ENCODE peak calls at places on chromosomes 2 and 18, in four cellular contexts. W is activated B cell treated with CpG ODN at 0.5 μM for 24 hours, S is esophagus muscularis mucosa, M is MCF 10A. H is an unnamed sample.

GRCh38 chr18:13796515-13796914 is 27.4 kb upstream of the MC5R start:
- DNase-seq in W (no peak), S (no peak), M (no peak), H (no peak)

GRCh38 chr18:55316615-55317184 is 271.3 kb downstream of the TCF4 start:
- DNase-seq in W (no peak), S (no peak), M (no peak), H (no peak)

GRCh38 chr2:2739231-2739795 is 408.2 kb upstream of the MYT1L start:
- DNase-seq in W (no peak), S (no peak), M (no peak), H (no peak)

GRCh38 chr2:10668402-10669012 is 21.3 kb downstream of the NOL10 start:
- DNase-seq in W (no peak), S (no peak), M (peak; percentile 69), H (no peak)

GRCh38 chr2:28161466-28161865 is 231.2 kb upstream of the FOSL2 start:
- DNase-seq in W (no peak), S (no peak), M (peak; percentile 89), H (no peak)

GRCh38 chr2:207768168-207768890 is 1.4 kb downstream of the FZD5 start:
- DNase-seq in W (peak; percentile 43), S (no peak), M (no peak), H (no peak)

GRCh38 chr2:200662727-200663126 is 76.9 kb downstream of the AOX1 start:
- DNase-seq in W (no peak), S (peak; percentile 21), M (peak; percentile 89), H (no peak)

GRCh38 chr2:203688798-203689197 is 17.6 kb upstream of the CD28 start:
- DNase-seq in W (peak; percentile 18), S (no peak), M (peak; percentile 88), H (no peak)

GRCh38 chr18:3183103-3183717 is 36.6 kb downstream of the MYOM1 start:
- DNase-seq in W (no peak), S (no peak), M (no peak), H (no peak)

GRCh38 chr18:46555724-46556123 is 101.3 kb downstream of the LOXHD1 start:
- DNase-seq in W (no peak), S (no peak), M (peak; percentile 65), H (no peak)

GRCh38 chr18:74040459-74041332 is 106.9 kb downstream of the FBXO15 start:
- DNase-seq in W (peak; percentile 49), S (no peak), M (peak; percentile 54), H (no peak)

GRCh38 chr2:241745276-241745675 is 10.8 kb downstream of the D2HGDH start:
- DNase-seq in W (no peak), S (no peak), M (no peak), H (no peak)

GRCh38 chr2:152762202-152762601 is 43.8 kb downstream of the ARL6IP6 start:
- DNase-seq in W (no peak), S (no peak), M (no peak), H (no peak)

GRCh38 chr18:10153924-10154635 is 240.3 kb downstream of the VAPA start:
- DNase-seq in W (no peak), S (peak; percentile 42), M (no peak), H (no peak)

GRCh38 chr2:55862673-55863390 is 60.8 kb downstream of the EFEMP1 start:
- DNase-seq in W (no peak), S (no peak), M (peak; percentile 98), H (no peak)

GRCh38 chr2:55063226-55063625 is 13.0 kb upstream of the RTN4 start:
- DNase-seq in W (no peak), S (no peak), M (no peak), H (no peak)

GRCh38 chr2:151029406-151030157 is 232.1 kb downstream of the RBM43 start:
- DNase-seq in W (no peak), S (no peak), M (peak; percentile 47), H (no peak)

GRCh38 chr2:171244970-171245782 is 84.5 kb upstream of the TLK1 start:
- DNase-seq in W (no peak), S (peak; percentile 7), M (peak; percentile 9), H (no peak)

GRCh38 chr2:108908717-108909077 is 80.3 kb downstream of the EDAR start:
- DNase-seq in W (no peak), S (no peak), M (no peak), H (no peak)

GRCh38 chr2:106094101-106094860 is 99.8 kb downstream of the UXS1 start:
- DNase-seq in W (no peak), S (peak; percentile 86), M (no peak), H (peak; percentile 60)

GRCh38 chr18:79799619-79800352 is 2.0 kb downstream of the KCNG2 start:
- DNase-seq in W (no peak), S (no peak), M (no peak), H (no peak)

GRCh38 chr18:12296457-12296856 is 11.6 kb upstream of the TUBB6 start:
- DNase-seq in W (no peak), S (no peak), M (no peak), H (no peak)

GRCh38 chr18:45657357-45658335 is 42.4 kb downstream of the SLC14A2 start:
- DNase-seq in W (no peak), S (no peak), M (peak; percentile 66), H (no peak)

GRCh38 chr2:134782792-134783191 is 55.6 kb upstream of the ACMSD start:
- DNase-seq in W (no peak), S (no peak), M (no peak), H (no peak)

GRCh38 chr18:57208056-57208455 is 61.2 kb downstream of the BOD1L2 start:
- DNase-seq in W (no peak), S (no peak), M (no peak), H (no peak)

GRCh38 chr18:37586641-37587225 is 21.1 kb upstream of the CELF4 start:
- DNase-seq in W (no peak), S (no peak), M (no peak), H (no peak)

GRCh38 chr18:61797691-61798590 is 94.9 kb downstream of the RNF152 start:
- DNase-seq in W (no peak), S (no peak), M (no peak), H (no peak)

GRCh38 chr2:157722580-157723234 is 94.0 kb upstream of the ACVR1C start:
- DNase-seq in W (no peak), S (no peak), M (peak; percentile 4), H (no peak)

GRCh38 chr2:229708335-229708734 is 6.0 kb downstream of the DNER start:
- DNase-seq in W (no peak), S (no peak), M (no peak), H (no peak)

GRCh38 chr2:23599691-23600090 is 214.7 kb downstream of the KLHL29 start:
- DNase-seq in W (no peak), S (no peak), M (no peak), H (no peak)

GRCh38 chr2:120771556-120772208 is 36.0 kb downstream of the GLI2 start:
- DNase-seq in W (no peak), S (no peak), M (peak; percentile 55), H (no peak)

GRCh38 chr2:10329880-10330699 is 27.4 kb downstream of the HPCAL1 start:
- DNase-seq in W (no peak), S (no peak), M (peak; percentile 48), H (no peak)

GRCh38 chr2:37343537-37344434 is 644 bp upstream of the QPCT start:
- DNase-seq in W (no peak), S (no peak), M (no peak), H (no peak)
- TF ChIP-seq CTCF in W (no peak), S (peak; percentile 17), M (peak; percentile 25), H (peak; percentile 32)

DNA sequence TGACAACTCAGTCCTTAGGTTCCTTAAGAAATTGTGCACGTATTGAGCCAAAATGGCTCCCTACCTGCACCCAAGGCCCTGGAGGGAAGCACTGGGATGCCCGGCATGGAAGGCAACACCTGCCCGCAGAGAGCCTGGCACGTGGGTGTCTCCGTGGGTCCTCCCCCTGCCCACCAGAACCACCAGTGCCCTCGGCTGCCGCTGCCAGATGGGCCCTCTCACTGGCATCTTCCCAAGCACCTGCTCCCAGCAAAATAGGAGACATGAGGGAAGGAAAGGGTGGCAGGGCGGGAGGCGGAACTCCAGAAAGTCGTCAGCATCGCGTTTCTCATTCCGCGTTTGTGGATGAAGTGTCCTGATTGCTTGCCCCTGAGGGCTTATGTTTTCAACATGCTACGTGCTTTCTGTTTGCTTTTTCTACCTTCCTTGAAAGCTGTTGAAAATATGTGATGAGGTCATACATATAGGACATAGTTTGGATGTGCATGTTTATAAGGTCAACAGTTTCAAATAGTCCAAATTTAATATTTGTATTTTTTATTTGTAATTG is 8.8 kb upstream of the SNTG2 start:
- DNase-seq in W (no peak), S (no peak), M (no peak), H (no peak)
- TF ChIP-seq CTCF in W (no peak), S (no peak), M (no peak), H (no peak)

DNA sequence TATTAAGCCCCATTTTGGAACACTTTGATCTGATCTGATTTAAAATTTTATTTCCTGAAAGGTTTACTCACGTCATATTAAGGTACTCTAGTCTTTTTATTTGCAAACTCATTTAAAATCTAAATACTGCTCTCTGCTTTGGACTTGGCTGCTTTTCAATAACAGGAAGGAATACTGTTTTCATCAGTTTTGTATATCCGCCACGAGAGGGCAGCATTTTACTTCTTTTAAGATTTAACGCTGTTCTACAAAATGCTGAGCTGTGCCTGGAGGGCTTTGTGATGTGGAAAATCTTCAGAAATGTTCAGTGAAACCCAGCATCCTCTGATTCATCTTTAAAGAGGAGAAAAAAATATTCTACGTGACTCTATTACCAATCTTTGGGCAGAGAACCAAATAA is 37.5 kb upstream of the SLC38A11 start:
- DNase-seq in W (no peak), S (no peak), M (peak; percentile 87), H (no peak)
- TF ChIP-seq CTCF in W (no peak), S (peak; percentile 70), M (peak; percentile 30), H (peak; percentile 63)

GRCh38 chr18:50051288-50051687 is 143.7 kb downstream of the MYO5B start:
- DNase-seq in W (no peak), S (no peak), M (peak; percentile 41), H (no peak)
- TF ChIP-seq CTCF in W (no peak), S (no peak), M (peak; percentile 34), H (no peak)

GRCh38 chr2:240146591-240147278 is 6.3 kb upstream of the OTOS start:
- DNase-seq in W (no peak), S (no peak), M (no peak), H (no peak)
- TF ChIP-seq CTCF in W (no peak), S (no peak), M (no peak), H (no peak)

GRCh38 chr2:9127316-9127715 is 79.3 kb upstream of the ASAP2 start:
- DNase-seq in W (no peak), S (no peak), M (no peak), H (no peak)
- TF ChIP-seq CTCF in W (no peak), S (no peak), M (no peak), H (no peak)

DNA sequence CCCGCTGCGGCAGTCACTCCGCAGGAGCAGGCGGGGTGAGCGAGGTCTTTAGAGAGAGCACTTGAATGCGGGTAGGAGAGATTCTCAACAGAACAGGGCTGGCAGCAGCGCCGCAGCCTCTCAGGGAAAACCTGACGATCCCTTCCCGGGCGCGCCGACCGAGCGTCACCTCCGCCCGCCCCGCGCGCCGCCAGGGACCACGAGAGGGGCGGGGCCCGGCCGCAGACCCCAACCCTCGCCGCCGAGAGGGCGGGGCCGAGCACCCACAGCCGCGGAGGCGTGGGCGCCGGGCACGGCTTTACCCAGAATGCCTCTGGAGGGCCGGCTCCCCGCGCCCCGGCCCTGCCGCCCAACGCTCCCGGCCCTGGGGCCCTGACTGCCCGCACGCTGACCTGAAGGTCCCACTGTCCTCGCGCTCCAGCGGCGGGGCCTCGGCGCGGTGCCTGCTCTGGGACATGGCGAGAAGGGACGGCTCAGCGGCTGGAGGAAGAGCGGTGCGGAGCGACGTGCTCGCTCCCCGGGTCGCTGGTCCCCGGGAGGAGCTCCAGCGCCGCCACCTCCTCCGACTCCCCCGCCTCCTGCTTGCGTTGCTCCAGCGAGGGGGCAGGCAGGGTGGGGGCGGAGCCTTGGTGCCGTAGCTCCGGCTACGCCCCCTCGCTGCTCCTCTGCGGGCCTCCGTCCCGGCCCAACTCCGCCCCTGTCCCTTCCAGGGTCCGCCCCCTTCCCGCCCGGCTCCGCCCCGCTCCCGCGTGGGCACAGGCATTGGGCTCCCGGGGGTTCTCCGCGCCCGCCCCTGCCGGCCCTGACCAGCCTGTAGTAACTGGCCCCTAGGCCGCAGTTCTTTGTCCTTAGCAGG is at the start of the genes PJVK and PRKRA:
- DNase-seq in W (peak; percentile 97), S (peak; percentile 97), M (peak; percentile 95), H (peak; percentile 100)
- TF ChIP-seq CTCF in W (no peak), S (no peak), M (no peak), H (no peak)

H was measured in osteocyte.